ENCODE peak calls at places on chromosomes 13 and 19, in six cellular contexts. T is activated naive CD8-positive, alpha-beta T cell treated with anti-CD3 and anti-CD28 coated beads for 36 hours; A is EH; D is PC-3; C is progenitor cell of endocrine pancreas; G is activated CD8-positive, alpha-beta T cell treated with anti-CD3 and anti-CD28 coated beads for 36 hours. V is an unnamed sample.

GRCh38 chr19:55600336-55601028 is 394 bp downstream of the ZNF524 start:
- DNase-seq in T (peak), A (peak), D (no peak), C (peak), G (peak), V (peak)

GRCh38 chr13:93036380-93036779 is 190.2 kb upstream of the GPC6 start:
- DNase-seq in T (no peak), A (no peak), D (no peak), C (no peak), G (no peak), V (no peak)

GRCh38 chr19:49884109-49884508 is 6.6 kb downstream of the TBC1D17 start:
- DNase-seq in T (no peak), A (no peak), D (no peak), C (no peak), G (no peak), V (no peak)

GRCh38 chr19:5313307-5313706 is 27.3 kb downstream of the PTPRS start:
- DNase-seq in T (peak), A (no peak), D (no peak), C (no peak), G (peak), V (no peak)

GRCh38 chr19:10113592-10113963 is 2.1 kb downstream of the P2RY11 start:
- DNase-seq in T (no peak), A (no peak), D (peak), C (no peak), G (peak), V (no peak)

GRCh38 chr13:57286511-57287098 is 119.6 kb downstream of the PRR20E start:
- DNase-seq in T (no peak), A (no peak), D (no peak), C (peak), G (no peak), V (no peak)

GRCh38 chr13:79659161-79659560 is 178.2 kb downstream of the NDFIP2 start:
- DNase-seq in T (no peak), A (no peak), D (no peak), C (no peak), G (no peak), V (no peak)

GRCh38 chr19:54096642-54097106 is 3.9 kb downstream of the OSCAR start:
- DNase-seq in T (no peak), A (peak), D (peak), C (no peak), G (no peak), V (peak)

GRCh38 chr13:25771208-25771607 is 280.6 kb downstream of the SHISA2 start:
- DNase-seq in T (no peak), A (no peak), D (peak), C (no peak), G (no peak), V (peak)

GRCh38 chr13:52850396-52851152 is 2.1 kb upstream of the PCDH8 start:
- DNase-seq in T (peak), A (peak), D (peak), C (peak), G (peak), V (peak)

GRCh38 chr13:75327132-75327505 is 154.8 kb downstream of the TBC1D4 start:
- DNase-seq in T (no peak), A (no peak), D (no peak), C (no peak), G (no peak), V (no peak)

GRCh38 chr19:46416077-46416709 is 2.8 kb upstream of the CCDC8 start:
- DNase-seq in T (peak), A (peak), D (peak), C (peak), G (peak), V (peak)

GRCh38 chr13:21530656-21531055 is 71.6 kb upstream of the ZDHHC20 start:
- DNase-seq in T (no peak), A (no peak), D (no peak), C (no peak), G (no peak), V (no peak)

GRCh38 chr13:100811431-100811830 is 136.8 kb upstream of the TMTC4 start:
- DNase-seq in T (no peak), A (no peak), D (no peak), C (no peak), G (no peak), V (no peak)

GRCh38 chr19:51651216-51651846 is 4.7 kb upstream of the SIGLEC14 start:
- DNase-seq in T (no peak), A (no peak), D (no peak), C (no peak), G (no peak), V (no peak)

GRCh38 chr19:39303373-39304184 is 7.4 kb downstream of the IFNL1 start:
- DNase-seq in T (no peak), A (no peak), D (no peak), C (no peak), G (no peak), V (no peak)

V was measured in astrocyte of the spinal cord.